ENCODE peak calls at places on chromosomes 6 and 20, in five cellular contexts. L, S, P, F and E are unnamed samples. For H3K4me1, the result is how much of the 10 kb centered on the place peaks cover.

GRCh38 chr6:121809211-121809610 is 373.8 kb downstream of the GJA1 start:
- DNase-seq in L (no peak), S (no peak), P (no peak), F (no peak), E (no peak)

GRCh38 chr20:37627767-37628130 is 66.1 kb upstream of the CTNNBL1 start:
- DNase-seq in L (no peak), S (no peak), P (peak), F (no peak), E (no peak)

GRCh38 chr6:23319560-23319959 is 750.2 kb downstream of the HDGFL1 start:
- DNase-seq in L (no peak), S (no peak), P (no peak), F (no peak), E (no peak)

GRCh38 chr20:25489221-25489863 is 81.9 kb downstream of the GINS1 start:
- DNase-seq in L (no peak), S (no peak), P (no peak), F (no peak), E (no peak)

GRCh38 chr20:20096421-20096820 is 44.1 kb downstream of the CFAP61 start:
- DNase-seq in L (no peak), S (no peak), P (no peak), F (no peak), E (no peak)

GRCh38 chr6:121247386-121247785 is 86.9 kb downstream of the TBC1D32 start:
- DNase-seq in L (peak), S (no peak), P (no peak), F (no peak), E (peak)

GRCh38 chr20:54416770-54417169 is 58.6 kb upstream of the DOK5 start:
- DNase-seq in L (no peak), S (no peak), P (no peak), F (no peak), E (no peak)

GRCh38 chr6:137645850-137646249 is 151.7 kb upstream of the OLIG3 start:
- DNase-seq in L (no peak), S (no peak), P (no peak), F (no peak), E (no peak)

GRCh38 chr6:1390805-1391511 is 1.6 kb downstream of the FOXF2 start:
- DNase-seq in L (peak), S (no peak), P (no peak), F (no peak), E (no peak)

GRCh38 chr20:12640255-12640654 is 368.5 kb upstream of the SPTLC3 start:
- DNase-seq in L (no peak), S (no peak), P (no peak), F (no peak), E (no peak)

GRCh38 chr20:17619351-17620093 is 49.6 kb downstream of the DSTN start:
- DNase-seq in L (no peak), S (no peak), P (no peak), F (no peak), E (no peak)

GRCh38 chr6:155538708-155539107 is 83.1 kb upstream of the NOX3 start:
- DNase-seq in L (no peak), S (no peak), P (no peak), F (no peak), E (no peak)

GRCh38 chr6:45616209-45616608 is 238.5 kb upstream of the SUPT3H start:
- DNase-seq in L (no peak), S (no peak), P (no peak), F (no peak), E (no peak)

GRCh38 chr20:2688041-2688591 is 4.5 kb upstream of the EBF4 start:
- DNase-seq in L (peak), S (peak), P (peak), F (peak), E (no peak)

GRCh38 chr20:37178839-37179670 is at the start of the genes MROH8 and RPN2:
- DNase-seq in L (peak), S (peak), P (peak), F (peak), E (peak)

GRCh38 chr20:41664584-41664983 is 46.4 kb upstream of the CHD6 start:
- DNase-seq in L (peak), S (no peak), P (peak), F (no peak), E (no peak)

GRCh38 chr20:46970937-46971630 is 76.4 kb downstream of the EYA2 start:
- DNase-seq in L (peak), S (no peak), P (peak), F (peak), E (peak)

GRCh38 chr6:165848099-165848461 is 185.0 kb upstream of the PDE10A start:
- DNase-seq in L (no peak), S (no peak), P (no peak), F (no peak), E (no peak)

GRCh38 chr6:144266091-144266649 is 19.0 kb upstream of the UTRN start:
- DNase-seq in L (peak), S (peak), P (peak), F (peak), E (peak)

GRCh38 chr20:56604690-56605089 is 24.4 kb upstream of the TFAP2C start:
- DNase-seq in L (no peak), S (no peak), P (no peak), F (no peak), E (no peak)

GRCh38 chr6:134363323-134364039 is 45.6 kb upstream of the SGK1 start:
- DNase-seq in L (peak), S (no peak), P (peak), F (no peak), E (peak)

GRCh38 chr20:16596991-16597390 is 23.7 kb upstream of the KIF16B start:
- DNase-seq in L (no peak), S (no peak), P (no peak), F (no peak), E (no peak)

GRCh38 chr6:89997456-89998445 is 103.5 kb downstream of the GJA10 start:
- DNase-seq in L (no peak), S (no peak), P (no peak), F (no peak), E (no peak)

GRCh38 chr6:143673638-143674037 is 4.1 kb upstream of the PHACTR2 start:
- DNase-seq in L (peak), S (peak), P (peak), F (peak), E (peak)

GRCh38 chr6:53707108-53707897 is 41.7 kb upstream of the KLHL31 start:
- DNase-seq in L (peak), S (no peak), P (no peak), F (no peak), E (no peak)

GRCh38 chr6:30888472-30889137 is 4.3 kb downstream of the DDR1 start:
- DNase-seq in L (peak), S (no peak), P (peak), F (no peak), E (no peak)

GRCh38 chr6:81844686-81845085 is 92.2 kb upstream of the TENT5A start:
- DNase-seq in L (peak), S (no peak), P (no peak), F (no peak), E (no peak)

GRCh38 chr20:11266571-11266970 is 592.8 kb upstream of the JAG1 start:
- DNase-seq in L (peak), S (no peak), P (peak), F (no peak), E (peak)

GRCh38 chr6:30411515-30412207 is 66.7 kb downstream of the RPP21 start:
- DNase-seq in L (peak), S (peak), P (peak), F (peak), E (no peak)

GRCh38 chr20:47487175-47487917 is 14.3 kb upstream of the NCOA3 start:
- DNase-seq in L (peak), S (no peak), P (no peak), F (no peak), E (no peak)

GRCh38 chr6:114055758-114056157 is 84.8 kb upstream of the HDAC2 start:
- DNase-seq in L (peak), S (no peak), P (no peak), F (no peak), E (no peak)

GRCh38 chr20:33679758-33680485 is 5.7 kb upstream of the NECAB3 start:
- DNase-seq in L (no peak), S (no peak), P (no peak), F (no peak), E (no peak)

GRCh38 chr6:1911476-1911875 is 301.8 kb downstream of the FOXC1 start:
- DNase-seq in L (no peak), S (no peak), P (no peak), F (no peak), E (no peak)

GRCh38 chr20:15188415-15188814 is 851.0 kb upstream of the FLRT3 start:
- DNase-seq in L (no peak), S (no peak), P (no peak), F (no peak), E (peak)

DNA sequence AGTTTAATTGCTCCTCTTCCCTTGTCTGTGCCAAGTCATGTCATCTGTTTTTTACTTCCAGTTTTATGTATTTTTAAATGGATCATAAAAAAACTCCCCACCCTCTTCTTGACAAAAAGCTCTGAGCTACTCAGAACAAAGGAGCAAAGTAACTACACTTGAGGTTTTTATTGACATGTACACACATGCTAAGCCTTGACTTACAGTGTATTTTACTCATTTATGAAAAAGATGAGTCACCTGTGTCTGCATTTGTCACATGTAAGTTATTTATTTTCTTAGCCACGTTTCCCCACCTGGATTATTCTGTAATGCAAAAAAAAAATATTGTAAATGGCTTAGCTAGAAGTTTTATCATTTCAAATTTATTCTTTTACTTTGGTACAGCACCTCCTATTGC is 628.8 kb upstream of the SLC35B3 start:
- DNase-seq in L (no peak), S (no peak), P (peak), F (no peak), E (peak)
- TF ChIP-seq CTCF in L (no peak), S (no peak), P (no peak), F (no peak), E (no peak)

DNA sequence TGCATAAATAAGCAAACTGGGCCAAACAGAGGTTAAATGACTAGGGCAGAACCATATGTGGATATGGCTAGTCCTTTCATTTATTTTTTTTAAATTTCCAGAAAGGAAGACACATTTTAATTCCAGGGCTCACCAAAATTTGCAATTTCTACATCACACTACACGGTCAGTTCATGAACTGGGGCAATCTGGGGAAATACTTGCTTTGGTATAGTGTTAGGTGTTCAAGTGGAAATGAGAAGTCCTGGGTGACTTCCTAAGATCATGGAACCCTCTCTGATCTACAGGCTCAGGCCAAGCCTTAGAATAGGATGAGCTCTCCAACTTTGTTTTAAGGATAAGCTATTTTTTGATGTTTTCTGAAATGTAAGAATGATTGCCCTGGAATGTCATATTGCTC is 128.6 kb upstream of the SPACA1 start:
- DNase-seq in L (no peak), S (no peak), P (no peak), F (no peak), E (no peak)
- H3K27ac ChIP-seq in L (no peak), S (no peak), P (no peak), F (no peak), E (no peak)

DNA sequence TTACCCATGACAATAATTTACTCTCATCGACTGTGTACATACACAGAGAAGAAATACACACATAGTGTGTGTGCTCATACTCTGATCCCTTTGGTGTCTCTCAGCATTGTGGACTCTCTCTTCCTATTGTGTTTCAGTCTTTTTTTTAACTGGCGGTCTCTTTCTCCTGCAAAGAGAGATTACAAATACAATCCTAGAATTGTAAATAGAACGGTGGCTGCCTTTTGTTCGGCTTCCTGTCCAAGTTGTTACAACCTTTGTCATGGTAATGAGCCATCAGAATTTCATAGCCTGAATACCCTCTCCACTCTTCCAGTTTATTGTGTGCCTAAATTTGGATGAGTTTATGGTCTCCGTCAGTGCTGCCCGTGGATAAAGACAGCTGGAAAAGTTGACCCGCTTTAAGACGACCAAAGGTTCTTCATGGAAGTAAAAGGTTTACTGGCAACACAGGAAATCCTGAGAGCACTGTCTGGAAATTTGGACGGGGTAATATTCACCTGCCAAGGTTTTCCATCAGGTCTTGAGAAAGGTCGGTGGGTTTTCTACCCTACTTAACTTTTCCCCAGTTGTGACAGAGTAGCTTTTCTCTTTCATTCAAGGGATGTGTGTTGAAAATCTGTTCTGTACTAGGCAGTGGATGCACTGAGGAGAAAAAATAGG is 263.8 kb downstream of the CD83 start:
- DNase-seq in L (no peak), S (no peak), P (no peak), F (no peak), E (no peak)
- H3K4me1 ChIP-seq in L (under half), S (under half), P (under half), F (under half), E (under half)

DNA sequence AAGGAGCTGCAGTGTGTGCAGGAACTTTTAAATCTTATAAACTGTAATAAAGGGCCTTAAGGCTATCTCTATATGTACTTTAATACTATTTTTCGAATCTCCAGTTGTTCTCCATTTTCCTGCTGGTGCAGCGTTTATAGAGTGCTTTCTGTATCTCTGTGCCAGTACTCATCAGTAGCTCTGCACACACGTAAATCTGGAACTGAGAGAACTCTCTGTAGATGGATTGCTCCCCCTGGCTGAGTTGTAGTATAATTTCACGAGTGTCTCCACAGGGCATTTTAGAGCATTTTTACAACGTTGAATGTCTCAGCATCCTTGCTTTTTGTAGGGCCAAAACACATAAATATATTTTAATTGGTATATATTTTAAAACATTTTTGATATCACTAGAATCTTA is 256.5 kb downstream of the TRDN start:
- DNase-seq in L (no peak), S (no peak), P (peak), F (no peak), E (peak)
- TF ChIP-seq CTCF in L (no peak), S (no peak), P (peak), F (no peak), E (peak)

DNA sequence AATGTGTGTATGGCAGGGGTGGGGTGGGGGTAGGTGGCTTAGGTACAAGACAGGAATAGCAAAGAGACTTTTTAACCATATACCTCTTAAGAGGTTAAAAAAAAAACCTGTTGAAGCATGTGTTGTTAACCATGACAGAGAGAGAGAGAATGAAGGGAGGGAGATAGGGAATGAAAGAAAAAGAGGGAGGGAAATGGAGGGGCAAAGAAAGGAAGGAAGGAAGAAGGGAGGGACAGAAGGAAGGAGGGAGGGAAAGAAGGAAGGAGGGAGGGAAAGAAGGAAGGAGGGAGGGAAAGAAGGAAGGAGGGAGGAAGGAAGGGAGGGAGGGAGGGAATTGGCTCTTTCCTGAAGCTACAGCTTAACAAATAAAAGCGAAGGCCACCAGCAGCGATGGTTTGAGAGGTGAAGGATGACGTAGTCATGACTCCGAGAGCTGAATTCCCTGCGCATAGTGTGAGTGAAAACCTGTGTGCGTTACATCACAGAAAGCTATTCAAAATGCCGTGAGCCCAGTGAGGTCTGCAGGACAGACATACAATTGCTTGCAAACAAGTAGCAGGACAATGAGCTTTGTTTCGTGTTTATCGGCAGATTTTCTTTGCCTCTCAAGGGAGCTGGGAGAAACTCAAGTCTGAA is 88.6 kb upstream of the NEDD9 start:
- DNase-seq in L (no peak), S (no peak), P (no peak), F (no peak), E (no peak)
- H3K27ac ChIP-seq in L (no peak), S (no peak), P (no peak), F (no peak), E (no peak)

GRCh38 chr6:170313716-170314295 is 7.2 kb downstream of the FAM120B start:
- DNase-seq in L (peak), S (no peak), P (no peak), F (no peak), E (no peak)

GRCh38 chr6:170312876-170313275 is 6.3 kb downstream of the FAM120B start:
- DNase-seq in L (no peak), S (no peak), P (no peak), F (no peak), E (no peak)

GRCh38 chr6:170314983-170315382 is 8.4 kb downstream of the FAM120B start:
- DNase-seq in L (peak), S (no peak), P (no peak), F (no peak), E (no peak)

GRCh38 chr6:170317718-170318117 is 11.2 kb downstream of the FAM120B start:
- DNase-seq in L (no peak), S (no peak), P (no peak), F (no peak), E (no peak)

DNA sequence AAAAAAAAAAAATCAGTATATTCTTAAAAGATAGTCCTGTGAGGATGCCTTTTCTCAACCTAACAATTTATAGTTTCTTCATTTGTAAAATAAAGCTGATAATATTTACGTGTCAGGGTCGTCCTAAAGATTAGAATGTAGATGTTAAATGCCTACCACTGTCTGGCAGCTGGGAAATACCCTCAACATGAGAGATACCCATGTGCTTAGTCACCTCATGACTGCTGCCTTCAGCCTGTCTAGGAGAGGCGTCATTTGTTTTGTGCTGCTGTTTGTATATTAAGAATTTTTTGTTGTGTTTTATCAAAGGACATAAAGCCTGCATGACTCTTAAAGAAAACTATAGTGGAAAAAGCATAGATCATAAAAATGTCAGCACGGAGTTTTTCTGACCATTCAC is 9.5 kb downstream of the FAM120B start:
- DNase-seq in L (peak), S (no peak), P (no peak), F (no peak), E (no peak)
- H3K4me1 ChIP-seq in L (under half), S (under half), P (under half), F (under half), E (under half)

GRCh38 chr6:109580519-109580918 is 97.5 kb upstream of the ZBTB24 start:
- DNase-seq in L (peak), S (no peak), P (no peak), F (no peak), E (peak)
- TF ChIP-seq CTCF in L (no peak), S (no peak), P (no peak), F (no peak), E (no peak)

DNA sequence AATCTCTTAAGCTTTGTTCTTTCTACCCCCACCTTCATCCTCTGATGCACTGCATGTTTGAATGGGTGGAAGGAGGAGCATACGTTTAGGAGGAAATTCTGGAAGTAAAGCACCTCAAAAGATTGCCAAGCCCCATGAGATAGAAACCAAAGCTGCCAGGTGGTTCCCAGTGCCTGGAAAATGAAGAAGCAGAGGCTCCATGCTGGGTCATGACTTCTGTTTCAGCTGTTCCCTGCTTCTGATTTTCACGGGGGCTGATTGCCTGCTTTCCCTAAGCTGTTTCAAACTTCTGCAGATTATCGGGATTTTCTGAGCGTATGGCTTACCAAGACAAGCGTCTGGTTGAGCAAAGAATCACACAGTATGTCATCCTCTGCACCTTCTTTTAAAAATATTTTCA is 87.5 kb upstream of the SYNDIG1 start:
- DNase-seq in L (no peak), S (no peak), P (no peak), F (no peak), E (no peak)
- H3K27ac ChIP-seq in L (no peak), S (no peak), P (no peak), F (no peak), E (no peak)

GRCh38 chr6:111524735-111525134 is 41.7 kb upstream of the REV3L start:
- DNase-seq in L (no peak), S (no peak), P (no peak), F (no peak), E (no peak)
- H3K4me1 ChIP-seq in L (under half), S (under half), P (under half), F (under half), E (under half)